ENCODE peak calls at places on chromosomes 11 and 22, in ten cellular contexts. One of them, this sample, is unnamed.

GRCh38 chr11:74325649-74326645 is 14.5 kb upstream of the P4HA3 start:
- DNase-seq in neuronal stem cell: no peak
- DNase-seq in lower lobe of right lung: peak; percentile 74
- DNase-seq in left ventricle myocardium inferior: peak; percentile 86
- DNase-seq in Panc1: no peak
- DNase-seq in CD4-positive, alpha-beta memory T cell: no peak
- DNase-seq in GM23248: peak; percentile 95
- DNase-seq in aorta: peak; percentile 92
- DNase-seq in body of pancreas: peak; percentile 96
- DNase-seq in colonic mucosa: peak; percentile 66
- DNase-seq in this sample: peak; percentile 70

GRCh38 chr11:5631969-5632635 is 7.3 kb downstream of the TRIM34 start:
- DNase-seq in neuronal stem cell: no peak
- DNase-seq in lower lobe of right lung: no peak
- DNase-seq in left ventricle myocardium inferior: no peak
- DNase-seq in Panc1: no peak
- DNase-seq in CD4-positive, alpha-beta memory T cell: no peak
- DNase-seq in GM23248: no peak
- DNase-seq in aorta: no peak
- DNase-seq in body of pancreas: no peak
- DNase-seq in colonic mucosa: no peak
- DNase-seq in this sample: no peak

GRCh38 chr11:125338886-125339811 is 156.9 kb downstream of the FEZ1 start:
- DNase-seq in neuronal stem cell: no peak
- DNase-seq in lower lobe of right lung: peak; percentile 25
- DNase-seq in left ventricle myocardium inferior: no peak
- DNase-seq in Panc1: no peak
- DNase-seq in CD4-positive, alpha-beta memory T cell: no peak
- DNase-seq in GM23248: peak; percentile 84
- DNase-seq in aorta: peak; percentile 67
- DNase-seq in body of pancreas: no peak
- DNase-seq in colonic mucosa: no peak
- DNase-seq in this sample: no peak

GRCh38 chr11:106076421-106076922 is 675 bp downstream of the KBTBD3 start:
- DNase-seq in neuronal stem cell: no peak
- DNase-seq in lower lobe of right lung: no peak
- DNase-seq in left ventricle myocardium inferior: no peak
- DNase-seq in Panc1: peak; percentile 28
- DNase-seq in CD4-positive, alpha-beta memory T cell: no peak
- DNase-seq in GM23248: no peak
- DNase-seq in aorta: no peak
- DNase-seq in body of pancreas: peak; percentile 37
- DNase-seq in colonic mucosa: peak; percentile 30
- DNase-seq in this sample: no peak

GRCh38 chr11:135033545-135033944 is 621.5 kb upstream of the B3GAT1 start:
- DNase-seq in neuronal stem cell: peak; percentile 47
- DNase-seq in lower lobe of right lung: no peak
- DNase-seq in left ventricle myocardium inferior: no peak
- DNase-seq in Panc1: no peak
- DNase-seq in CD4-positive, alpha-beta memory T cell: no peak
- DNase-seq in GM23248: peak; percentile 10
- DNase-seq in aorta: no peak
- DNase-seq in body of pancreas: no peak
- DNase-seq in colonic mucosa: no peak
- DNase-seq in this sample: no peak

GRCh38 chr22:43392385-43392989 is 19.3 kb upstream of the MPPED1 start:
- DNase-seq in neuronal stem cell: no peak
- DNase-seq in lower lobe of right lung: peak; percentile 31
- DNase-seq in left ventricle myocardium inferior: no peak
- DNase-seq in Panc1: no peak
- DNase-seq in CD4-positive, alpha-beta memory T cell: no peak
- DNase-seq in GM23248: no peak
- DNase-seq in aorta: no peak
- DNase-seq in body of pancreas: no peak
- DNase-seq in colonic mucosa: no peak
- DNase-seq in this sample: no peak

GRCh38 chr11:79076526-79077115 is 364.2 kb downstream of the TENM4 start:
- DNase-seq in neuronal stem cell: no peak
- DNase-seq in lower lobe of right lung: peak; percentile 62
- DNase-seq in left ventricle myocardium inferior: peak; percentile 50
- DNase-seq in Panc1: no peak
- DNase-seq in CD4-positive, alpha-beta memory T cell: no peak
- DNase-seq in GM23248: peak; percentile 61
- DNase-seq in aorta: peak; percentile 71
- DNase-seq in body of pancreas: peak; percentile 70
- DNase-seq in colonic mucosa: peak; percentile 42
- DNase-seq in this sample: no peak

GRCh38 chr11:11884774-11885481 is 43.2 kb downstream of the USP47 start:
- DNase-seq in neuronal stem cell: no peak
- DNase-seq in lower lobe of right lung: no peak
- DNase-seq in left ventricle myocardium inferior: no peak
- DNase-seq in Panc1: no peak
- DNase-seq in CD4-positive, alpha-beta memory T cell: no peak
- DNase-seq in GM23248: no peak
- DNase-seq in aorta: no peak
- DNase-seq in body of pancreas: no peak
- DNase-seq in colonic mucosa: no peak
- DNase-seq in this sample: no peak

GRCh38 chr22:38034278-38034882 is 22.8 kb upstream of the PICK1 start:
- DNase-seq in neuronal stem cell: peak; percentile 43
- DNase-seq in lower lobe of right lung: peak; percentile 76
- DNase-seq in left ventricle myocardium inferior: peak; percentile 70
- DNase-seq in Panc1: peak; percentile 10
- DNase-seq in CD4-positive, alpha-beta memory T cell: no peak
- DNase-seq in GM23248: peak; percentile 96
- DNase-seq in aorta: peak; percentile 88
- DNase-seq in body of pancreas: peak; percentile 57
- DNase-seq in colonic mucosa: peak; percentile 58
- DNase-seq in this sample: peak; percentile 81

GRCh38 chr22:41289681-41290080 is 3.7 kb upstream of the RANGAP1 start:
- DNase-seq in neuronal stem cell: no peak
- DNase-seq in lower lobe of right lung: no peak
- DNase-seq in left ventricle myocardium inferior: no peak
- DNase-seq in Panc1: no peak
- DNase-seq in CD4-positive, alpha-beta memory T cell: no peak
- DNase-seq in GM23248: peak; percentile 50
- DNase-seq in aorta: no peak
- DNase-seq in body of pancreas: no peak
- DNase-seq in colonic mucosa: no peak
- DNase-seq in this sample: no peak
- H3K27ac ChIP-seq in neuronal stem cell: peak overlapping the region; percentile 1
- H3K27ac ChIP-seq in lower lobe of right lung: peak overlapping the region; percentile 85
- H3K27ac ChIP-seq in left ventricle myocardium inferior: no peak overlapping the region
- H3K27ac ChIP-seq in Panc1: peak overlapping the region; percentile 95
- H3K27ac ChIP-seq in CD4-positive, alpha-beta memory T cell: no peak overlapping the region
- H3K27ac ChIP-seq in GM23248: peak overlapping the region; percentile 69
- H3K27ac ChIP-seq in aorta: no peak overlapping the region
- H3K27ac ChIP-seq in body of pancreas: peak overlapping the region; percentile 91
- H3K27ac ChIP-seq in colonic mucosa: no peak overlapping the region
- H3K27ac ChIP-seq in this sample: peak overlapping the region; percentile 91

GRCh38 chr22:20526628-20527355 is 19.4 kb downstream of the MED15 start:
- DNase-seq in neuronal stem cell: no peak
- DNase-seq in lower lobe of right lung: no peak
- DNase-seq in left ventricle myocardium inferior: no peak
- DNase-seq in Panc1: no peak
- DNase-seq in CD4-positive, alpha-beta memory T cell: no peak
- DNase-seq in GM23248: peak; percentile 89
- DNase-seq in aorta: no peak
- DNase-seq in body of pancreas: no peak
- DNase-seq in colonic mucosa: no peak
- DNase-seq in this sample: no peak
- H3K27ac ChIP-seq in neuronal stem cell: no peak overlapping the region
- H3K27ac ChIP-seq in lower lobe of right lung: no peak overlapping the region
- H3K27ac ChIP-seq in left ventricle myocardium inferior: peak overlapping the region; percentile 28
- H3K27ac ChIP-seq in Panc1: no peak overlapping the region
- H3K27ac ChIP-seq in CD4-positive, alpha-beta memory T cell: no peak overlapping the region
- H3K27ac ChIP-seq in GM23248: peak overlapping the region; percentile 100
- H3K27ac ChIP-seq in aorta: no peak overlapping the region
- H3K27ac ChIP-seq in body of pancreas: no peak overlapping the region
- H3K27ac ChIP-seq in colonic mucosa: no peak overlapping the region
- H3K27ac ChIP-seq in this sample: peak overlapping the region; percentile 80

GRCh38 chr11:35174666-35175065 is 35.7 kb downstream of the CD44 start:
- DNase-seq in neuronal stem cell: no peak
- DNase-seq in lower lobe of right lung: no peak
- DNase-seq in left ventricle myocardium inferior: no peak
- DNase-seq in Panc1: no peak
- DNase-seq in CD4-positive, alpha-beta memory T cell: no peak
- DNase-seq in GM23248: peak; percentile 74
- DNase-seq in aorta: no peak
- DNase-seq in body of pancreas: no peak
- DNase-seq in colonic mucosa: no peak
- DNase-seq in this sample: peak; percentile 60
- H3K27ac ChIP-seq in neuronal stem cell: no peak overlapping the region
- H3K27ac ChIP-seq in lower lobe of right lung: peak overlapping the region; percentile 70
- H3K27ac ChIP-seq in left ventricle myocardium inferior: no peak overlapping the region
- H3K27ac ChIP-seq in Panc1: peak overlapping the region; percentile 99
- H3K27ac ChIP-seq in CD4-positive, alpha-beta memory T cell: peak overlapping the region; percentile 65
- H3K27ac ChIP-seq in GM23248: peak overlapping the region; percentile 99
- H3K27ac ChIP-seq in aorta: no peak overlapping the region
- H3K27ac ChIP-seq in body of pancreas: peak overlapping the region; percentile 61
- H3K27ac ChIP-seq in colonic mucosa: peak overlapping the region; percentile 63
- H3K27ac ChIP-seq in this sample: peak overlapping the region; percentile 82

GRCh38 chr22:31124811-31125465 is 2.2 kb downstream of the INPP5J start:
- DNase-seq in neuronal stem cell: no peak
- DNase-seq in lower lobe of right lung: no peak
- DNase-seq in left ventricle myocardium inferior: no peak
- DNase-seq in Panc1: no peak
- DNase-seq in CD4-positive, alpha-beta memory T cell: no peak
- DNase-seq in GM23248: no peak
- DNase-seq in aorta: no peak
- DNase-seq in body of pancreas: no peak
- DNase-seq in colonic mucosa: no peak
- DNase-seq in this sample: no peak

GRCh38 chr22:31124290-31124689 is 1.5 kb downstream of the INPP5J start:
- DNase-seq in neuronal stem cell: no peak
- DNase-seq in lower lobe of right lung: no peak
- DNase-seq in left ventricle myocardium inferior: no peak
- DNase-seq in Panc1: no peak
- DNase-seq in CD4-positive, alpha-beta memory T cell: no peak
- DNase-seq in GM23248: no peak
- DNase-seq in aorta: no peak
- DNase-seq in body of pancreas: no peak
- DNase-seq in colonic mucosa: no peak
- DNase-seq in this sample: no peak

GRCh38 chr22:31122532-31123291 is at the start of gene INPP5J:
- DNase-seq in neuronal stem cell: no peak
- DNase-seq in lower lobe of right lung: peak; percentile 43
- DNase-seq in left ventricle myocardium inferior: peak; percentile 59
- DNase-seq in Panc1: no peak
- DNase-seq in CD4-positive, alpha-beta memory T cell: no peak
- DNase-seq in GM23248: peak; percentile 68
- DNase-seq in aorta: no peak
- DNase-seq in body of pancreas: peak; percentile 79
- DNase-seq in colonic mucosa: peak; percentile 84
- DNase-seq in this sample: no peak

GRCh38 chr22:31122196-31122531 is 602 bp upstream of the INPP5J start:
- DNase-seq in neuronal stem cell: no peak
- DNase-seq in lower lobe of right lung: no peak
- DNase-seq in left ventricle myocardium inferior: no peak
- DNase-seq in Panc1: no peak
- DNase-seq in CD4-positive, alpha-beta memory T cell: no peak
- DNase-seq in GM23248: no peak
- DNase-seq in aorta: no peak
- DNase-seq in body of pancreas: no peak
- DNase-seq in colonic mucosa: no peak
- DNase-seq in this sample: no peak

GRCh38 chr22:31123292-31123602 is 481 bp downstream of the INPP5J start:
- DNase-seq in neuronal stem cell: no peak
- DNase-seq in lower lobe of right lung: no peak
- DNase-seq in left ventricle myocardium inferior: no peak
- DNase-seq in Panc1: no peak
- DNase-seq in CD4-positive, alpha-beta memory T cell: no peak
- DNase-seq in GM23248: no peak
- DNase-seq in aorta: no peak
- DNase-seq in body of pancreas: no peak
- DNase-seq in colonic mucosa: no peak
- DNase-seq in this sample: no peak
- H3K27ac ChIP-seq in neuronal stem cell: no peak overlapping the region
- H3K27ac ChIP-seq in lower lobe of right lung: no peak overlapping the region
- H3K27ac ChIP-seq in left ventricle myocardium inferior: peak overlapping the region; percentile 93
- H3K27ac ChIP-seq in Panc1: no peak overlapping the region
- H3K27ac ChIP-seq in CD4-positive, alpha-beta memory T cell: no peak overlapping the region
- H3K27ac ChIP-seq in GM23248: no peak overlapping the region
- H3K27ac ChIP-seq in aorta: no peak overlapping the region
- H3K27ac ChIP-seq in body of pancreas: peak overlapping the region; percentile 78
- H3K27ac ChIP-seq in colonic mucosa: no peak overlapping the region
- H3K27ac ChIP-seq in this sample: no peak overlapping the region

DNA sequence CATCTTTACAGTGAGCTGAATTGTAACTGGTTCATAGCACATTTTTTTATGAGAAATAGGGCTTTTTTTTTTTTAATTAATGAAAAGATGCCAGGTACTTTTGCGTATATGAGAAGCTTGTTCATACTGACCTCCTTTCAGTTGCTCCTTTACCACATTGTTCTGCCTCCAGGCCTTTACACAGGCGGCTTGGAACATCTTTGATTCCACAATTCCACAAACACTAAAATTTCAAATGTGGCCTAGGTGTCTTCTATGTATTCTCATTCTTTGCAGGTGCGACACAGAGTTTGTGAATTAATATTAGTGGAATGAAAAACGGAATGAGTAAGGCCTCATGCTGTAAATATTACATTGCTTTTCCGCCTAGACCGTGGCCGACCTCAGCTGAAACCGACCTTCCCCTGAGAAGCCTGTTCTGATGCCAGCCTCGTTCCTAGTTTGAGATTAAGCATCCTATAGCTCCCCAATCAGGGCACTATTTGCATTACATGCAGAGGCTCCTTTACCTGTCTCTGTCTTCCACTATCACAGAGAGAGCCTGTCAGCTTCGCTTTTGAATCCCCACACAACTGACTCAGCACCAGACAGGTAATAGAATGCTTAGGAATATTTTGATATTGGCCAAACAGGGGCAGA is 125.8 kb downstream of the LDLRAD3 start:
- DNase-seq in neuronal stem cell: peak; percentile 36
- DNase-seq in lower lobe of right lung: no peak
- DNase-seq in left ventricle myocardium inferior: no peak
- DNase-seq in Panc1: no peak
- DNase-seq in CD4-positive, alpha-beta memory T cell: no peak
- DNase-seq in GM23248: no peak
- DNase-seq in aorta: no peak
- DNase-seq in body of pancreas: no peak
- DNase-seq in colonic mucosa: no peak
- DNase-seq in this sample: no peak
- H3K27ac ChIP-seq in neuronal stem cell: no peak overlapping the region
- H3K27ac ChIP-seq in lower lobe of right lung: no peak overlapping the region
- H3K27ac ChIP-seq in left ventricle myocardium inferior: peak overlapping the region; percentile 8
- H3K27ac ChIP-seq in Panc1: no peak overlapping the region
- H3K27ac ChIP-seq in CD4-positive, alpha-beta memory T cell: no peak overlapping the region
- H3K27ac ChIP-seq in GM23248: no peak overlapping the region
- H3K27ac ChIP-seq in aorta: no peak overlapping the region
- H3K27ac ChIP-seq in body of pancreas: no peak overlapping the region
- H3K27ac ChIP-seq in colonic mucosa: no peak overlapping the region
- H3K27ac ChIP-seq in this sample: no peak overlapping the region